ENCODE peak calls at places on chromosomes 12 and 14, in five cellular contexts. Z is breast epithelium, Y is GM23338, T is endothelial cell of umbilical vein, U is HCT116. D is an unnamed sample.

GRCh38 chr12:28144059-28144458 is 46.2 kb upstream of the CCDC91 start:
- DNase-seq in Z (no peak), Y (no peak), T (no peak), U (no peak), D (no peak)

GRCh38 chr14:45253754-45254300 is 825 bp upstream of the MIS18BP1 start:
- DNase-seq in Z (no peak), Y (peak; percentile 17), T (peak; percentile 59), U (peak; percentile 8), D (no peak)

GRCh38 chr14:58501214-58501816 is 73.8 kb downstream of the KIAA0586 start:
- DNase-seq in Z (no peak), Y (peak; percentile 81), T (peak; percentile 67), U (peak; percentile 54), D (no peak)

GRCh38 chr12:71589478-71589881 is 74.2 kb downstream of the ZFC3H1 start:
- DNase-seq in Z (no peak), Y (no peak), T (no peak), U (no peak), D (no peak)

GRCh38 chr14:68364823-68365222 is 428.0 kb downstream of the ZFP36L1 start:
- DNase-seq in Z (no peak), Y (peak; percentile 50), T (no peak), U (no peak), D (no peak)

GRCh38 chr14:69090187-69090789 is 62.6 kb downstream of the DCAF5 start:
- DNase-seq in Z (no peak), Y (peak; percentile 71), T (peak; percentile 59), U (peak; percentile 45), D (peak; percentile 4)

GRCh38 chr14:104243200-104243599 is 104.8 kb downstream of the KIF26A start:
- DNase-seq in Z (no peak), Y (no peak), T (no peak), U (no peak), D (no peak)

GRCh38 chr12:112750971-112751370 is 40.6 kb upstream of the RPH3A start:
- DNase-seq in Z (no peak), Y (no peak), T (no peak), U (no peak), D (no peak)

GRCh38 chr14:64728856-64729255 is 24.6 kb downstream of the PLEKHG3 start:
- DNase-seq in Z (no peak), Y (no peak), T (no peak), U (no peak), D (no peak)

GRCh38 chr12:28222081-28222700 is 31.9 kb downstream of the CCDC91 start:
- DNase-seq in Z (no peak), Y (no peak), T (no peak), U (no peak), D (no peak)

GRCh38 chr14:23008836-23009235 is 1.1 kb downstream of the C14orf93 start:
- DNase-seq in Z (no peak), Y (no peak), T (no peak), U (no peak), D (no peak)

GRCh38 chr14:71638523-71639196 is 293.6 kb upstream of the RGS6 start:
- DNase-seq in Z (no peak), Y (no peak), T (no peak), U (no peak), D (no peak)

GRCh38 chr12:53976823-53977595 is 2.3 kb upstream of the HOTAIR start:
- DNase-seq in Z (no peak), Y (no peak), T (no peak), U (no peak), D (no peak)

GRCh38 chr12:53980448-53981388 is 4.2 kb upstream of the HOXC10 start:
- DNase-seq in Z (no peak), Y (no peak), T (no peak), U (no peak), D (no peak)

GRCh38 chr12:53976172-53976822 is 1.5 kb upstream of the HOTAIR start:
- DNase-seq in Z (no peak), Y (peak; percentile 73), T (no peak), U (no peak), D (no peak)

GRCh38 chr12:53977596-53978464 is 3.1 kb upstream of the HOTAIR start:
- DNase-seq in Z (no peak), Y (no peak), T (no peak), U (no peak), D (no peak)

DNA sequence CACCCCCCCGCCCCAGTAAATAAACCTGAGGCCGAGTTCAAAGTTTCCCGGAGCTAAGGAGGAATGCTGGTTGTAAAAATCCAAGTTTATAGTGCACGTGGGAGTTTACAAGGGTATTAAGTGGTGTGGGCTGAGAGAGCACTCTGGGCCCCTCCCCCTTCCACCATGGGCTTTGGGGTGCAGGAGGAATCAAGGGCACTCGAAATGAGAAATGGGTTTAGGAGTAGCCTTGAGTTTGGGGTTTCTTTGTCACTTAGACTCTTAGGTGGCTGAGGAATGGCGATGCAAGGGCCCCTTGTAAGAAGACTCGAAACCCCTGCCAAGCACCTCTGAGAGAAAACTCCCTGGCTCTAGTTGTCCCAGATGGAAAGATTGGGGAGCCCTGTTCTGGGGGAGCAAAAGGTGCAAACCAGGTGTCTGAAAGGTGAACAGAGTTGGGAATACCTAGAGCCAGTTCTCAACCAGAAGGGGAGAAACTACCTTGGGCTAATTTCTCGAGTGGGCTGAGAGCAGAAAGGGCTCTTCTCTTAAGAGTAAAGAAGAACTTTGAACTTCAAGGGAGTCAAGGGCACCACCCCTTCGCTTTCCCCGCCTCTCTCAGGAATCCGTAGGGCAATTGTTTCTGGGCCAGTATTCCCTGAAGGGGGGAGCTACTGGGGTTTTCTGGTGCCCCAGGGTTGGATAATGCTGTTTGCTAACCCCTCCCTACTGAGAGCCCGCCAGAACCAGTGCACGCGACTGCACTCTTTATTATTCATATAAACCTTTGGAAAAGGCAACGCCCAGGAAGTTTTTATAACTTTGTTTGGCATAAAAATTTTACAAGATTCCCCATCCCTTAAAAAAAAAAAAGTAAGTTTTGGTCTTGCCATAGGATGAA is 4.0 kb upstream of the HOTAIR start:
- DNase-seq in Z (no peak), Y (peak; percentile 58), T (no peak), U (no peak), D (no peak)
- TF ChIP-seq POLR2AphosphoS5 in Z (no peak), Y (no peak), T (no peak), U (no peak), D (no peak)

GRCh38 chr12:47224563-47225133 is 144.9 kb upstream of the AMIGO2 start:
- DNase-seq in Z (no peak), Y (no peak), T (no peak), U (no peak), D (no peak)
- H3K4me3 ChIP-seq in Z (no peak overlapping the region), Y (peak overlapping the region; percentile 34), T (no peak overlapping the region), U (no peak overlapping the region), D (no peak overlapping the region)

GRCh38 chr14:100168515-100168914 is 9.1 kb upstream of the DEGS2 start:
- DNase-seq in Z (no peak), Y (no peak), T (no peak), U (no peak), D (no peak)

GRCh38 chr14:100164808-100165207 is 5.4 kb upstream of the DEGS2 start:
- DNase-seq in Z (no peak), Y (no peak), T (no peak), U (no peak), D (no peak)

GRCh38 chr14:100165825-100166520 is 6.5 kb upstream of the DEGS2 start:
- DNase-seq in Z (no peak), Y (no peak), T (no peak), U (no peak), D (no peak)

GRCh38 chr14:100160534-100160916 is 1.1 kb upstream of the DEGS2 start:
- DNase-seq in Z (no peak), Y (no peak), T (no peak), U (no peak), D (no peak)

DNA sequence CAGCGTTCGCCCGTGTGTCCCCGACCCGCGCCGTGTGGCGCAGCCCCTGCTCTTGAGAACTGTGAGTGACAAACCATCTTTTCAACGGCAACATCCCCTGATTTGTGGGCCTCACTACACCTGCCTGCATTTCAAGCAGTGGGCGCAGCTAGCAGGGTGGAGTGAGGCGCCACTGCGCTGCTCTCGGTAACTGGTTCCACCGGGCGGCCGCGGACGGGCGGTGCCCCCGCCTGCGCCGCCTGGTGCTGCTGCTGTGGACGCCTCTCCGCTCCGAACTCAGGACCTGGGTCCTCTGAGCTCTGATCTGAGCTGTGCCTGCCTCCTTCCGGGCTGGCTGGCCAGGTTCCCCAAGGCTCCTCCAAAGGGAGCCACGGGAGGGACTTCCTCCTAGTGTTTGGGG is 5.9 kb upstream of the DEGS2 start:
- DNase-seq in Z (no peak), Y (peak; percentile 73), T (no peak), U (no peak), D (no peak)
- TF ChIP-seq CTCF in Z (no peak), Y (no peak), T (peak; percentile 16), U (no peak), D (peak; percentile 16)

GRCh38 chr14:61472025-61472672 is 150.8 kb downstream of the PRKCH start:
- DNase-seq in Z (no peak), Y (no peak), T (peak; percentile 96), U (no peak), D (no peak)
- TF ChIP-seq POLR2AphosphoS5 in Z (no peak), Y (no peak), T (peak; percentile 84), U (no peak), D (peak; percentile 54)

GRCh38 chr12:54379401-54380201 is 4.9 kb downstream of the ZNF385A start:
- DNase-seq in Z (peak; percentile 93), Y (peak; percentile 97), T (peak; percentile 83), U (peak; percentile 74), D (peak; percentile 96)

GRCh38 chr12:54381136-54381535 is 3.4 kb downstream of the ZNF385A start:
- DNase-seq in Z (no peak), Y (no peak), T (no peak), U (no peak), D (no peak)

GRCh38 chr12:54377797-54378515 is 6.6 kb downstream of the ZNF385A start:
- DNase-seq in Z (no peak), Y (no peak), T (no peak), U (no peak), D (no peak)

GRCh38 chr12:54376596-54377468 is 7.7 kb downstream of the ZNF385A start:
- DNase-seq in Z (no peak), Y (no peak), T (no peak), U (no peak), D (no peak)

GRCh38 chr12:54378791-54379400 is 5.6 kb downstream of the ZNF385A start:
- DNase-seq in Z (no peak), Y (peak; percentile 80), T (peak; percentile 36), U (no peak), D (no peak)
- H3K4me3 ChIP-seq in Z (peak overlapping the region; percentile 54), Y (peak overlapping the region; percentile 60), T (peak overlapping the region; percentile 47), U (peak overlapping the region; percentile 66), D (peak overlapping the region; percentile 62)

DNA sequence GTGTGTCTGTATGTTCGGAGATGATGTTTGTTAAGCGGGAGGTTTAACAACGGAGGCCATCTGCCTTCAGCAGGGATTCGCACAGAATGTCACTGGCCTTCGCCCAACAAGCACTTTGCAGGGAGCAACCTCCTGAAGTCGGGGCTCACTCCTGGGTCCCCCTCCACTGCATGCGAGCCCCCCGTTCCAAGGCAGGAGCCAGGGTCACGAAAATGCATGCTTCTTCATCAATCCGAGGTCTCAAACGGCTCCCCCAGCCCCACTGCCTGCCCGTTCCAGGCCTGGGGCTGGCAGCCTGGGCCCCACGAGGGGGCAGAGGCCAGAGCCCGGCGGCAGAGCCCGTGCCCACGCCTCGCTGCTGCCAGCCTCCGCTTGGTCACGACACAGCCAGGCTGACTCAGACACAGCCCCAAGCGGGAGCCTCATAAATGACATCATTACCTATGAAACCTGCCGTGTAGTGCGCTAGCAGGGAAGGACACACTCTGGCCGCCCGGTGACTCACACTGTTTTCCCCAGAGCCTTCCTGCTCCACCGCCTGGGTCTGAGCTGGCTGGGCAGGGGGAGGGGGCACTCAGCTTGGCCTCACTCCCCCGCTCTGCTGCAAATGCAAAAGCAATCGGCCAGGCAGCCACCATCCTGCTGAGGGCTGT is 169.5 kb upstream of the RTL1 start:
- DNase-seq in Z (peak; percentile 86), Y (peak; percentile 80), T (peak; percentile 99), U (peak; percentile 92), D (peak; percentile 85)
- TF ChIP-seq CTCF in Z (no peak), Y (no peak), T (peak; percentile 13), U (no peak), D (no peak)

D was measured in esophagus muscularis mucosa.